ENCODE peak calls at places on chromosomes 4 and X, in four cellular contexts. F, L, I and J are unnamed samples. For H3K4me1, the result is how much of the 10 kb centered on the place peaks cover.

GRCh38 chr4:142614621-142615323 is 231.3 kb downstream of the INPP4B start:
- DNase-seq in F (peak), L (no peak), I (no peak), J (no peak)

GRCh38 chrX:41419082-41419481 is 28.1 kb upstream of the NYX start:
- DNase-seq in F (no peak), L (no peak), I (no peak), J (no peak)

GRCh38 chr4:41339812-41340809 is 83.4 kb downstream of the UCHL1 start:
- DNase-seq in F (peak), L (no peak), I (no peak), J (no peak)

GRCh38 chr4:25925486-25926201 is 11.6 kb downstream of the SMIM20 start:
- DNase-seq in F (peak), L (peak), I (peak), J (peak)

GRCh38 chrX:16213970-16214369 is 46.7 kb downstream of the MAGEB17 start:
- DNase-seq in F (no peak), L (no peak), I (no peak), J (no peak)

GRCh38 chr4:54940996-54941395 is 184.4 kb downstream of the KDR start:
- DNase-seq in F (no peak), L (no peak), I (peak), J (no peak)

GRCh38 chr4:54322817-54323417 is 93.8 kb downstream of the PDGFRA start:
- DNase-seq in F (peak), L (peak), I (peak), J (peak)

GRCh38 chr4:16916719-16917337 is 18.4 kb upstream of the LDB2 start:
- DNase-seq in F (peak), L (peak), I (peak), J (no peak)

GRCh38 chr4:25800253-25800652 is 62.5 kb downstream of the SEL1L3 start:
- DNase-seq in F (no peak), L (no peak), I (no peak), J (no peak)

GRCh38 chr4:114921790-114922581 is 191.4 kb downstream of the NDST4 start:
- DNase-seq in F (no peak), L (peak), I (no peak), J (no peak)

GRCh38 chrX:20270557-20270880 is 3.8 kb upstream of the RPS6KA3 start:
- DNase-seq in F (peak), L (no peak), I (no peak), J (no peak)

GRCh38 chr4:15690020-15690809 is 8.6 kb downstream of the FAM200B start:
- DNase-seq in F (peak), L (no peak), I (no peak), J (no peak)

GRCh38 chrX:87516716-87517115 is 886 bp upstream of the KLHL4 start:
- DNase-seq in F (peak), L (no peak), I (no peak), J (no peak)

GRCh38 chr4:29336851-29337250 is 1383.3 kb upstream of the PCDH7 start:
- DNase-seq in F (no peak), L (no peak), I (no peak), J (no peak)

GRCh38 chr4:63524764-63525163 is 884.5 kb downstream of the TECRL start:
- DNase-seq in F (no peak), L (no peak), I (no peak), J (no peak)

GRCh38 chr4:20137176-20137575 is 114.5 kb upstream of the SLIT2 start:
- DNase-seq in F (no peak), L (no peak), I (no peak), J (no peak)

GRCh38 chr4:153434190-153434589 is 32.0 kb upstream of the TMEM131L start:
- DNase-seq in F (no peak), L (no peak), I (peak), J (no peak)
- H3K4me1 ChIP-seq in F (under half), L (under half), I (half or more), J (under half)

DNA sequence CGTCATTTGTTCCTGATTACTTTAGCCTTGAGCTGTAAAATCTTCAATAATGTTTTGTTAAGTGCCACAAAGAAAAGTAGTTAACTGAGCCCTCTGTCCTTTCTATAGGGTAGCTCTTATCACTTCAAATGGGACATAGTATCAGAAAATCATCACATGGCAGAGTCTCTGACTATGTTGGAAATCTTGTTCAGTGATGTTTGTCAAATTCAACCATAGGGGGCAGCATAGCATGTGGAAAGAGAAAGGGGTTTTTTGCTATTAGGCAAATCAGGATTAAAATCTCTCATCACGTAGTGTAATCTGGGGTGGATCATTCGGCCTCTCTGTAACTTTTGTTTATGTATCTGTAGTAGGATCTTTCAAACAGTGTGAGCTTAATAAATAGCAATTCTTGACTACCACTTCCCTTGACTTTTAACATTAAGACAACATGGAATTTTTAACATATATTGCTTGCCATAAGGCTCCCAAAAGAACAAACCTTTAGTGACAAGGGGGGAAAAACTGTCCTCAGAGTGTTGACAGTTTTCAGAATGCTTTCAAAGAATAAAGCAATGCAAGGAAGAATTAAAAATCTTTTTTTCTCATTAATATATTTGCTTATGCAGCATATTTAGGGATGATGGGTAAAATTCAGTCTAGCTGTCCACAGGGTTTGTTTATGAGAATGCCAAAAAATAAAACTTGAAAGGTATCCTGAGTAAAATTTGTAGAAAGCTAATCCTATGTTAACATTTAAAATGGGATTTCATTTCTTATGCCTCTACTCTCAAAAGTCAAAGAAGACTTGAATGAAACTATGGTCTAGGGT is 127.2 kb downstream of the FBXW7 start:
- DNase-seq in F (peak), L (no peak), I (peak), J (no peak)
- TF ChIP-seq CTCF in F (peak), L (no peak), I (peak), J (peak)

GRCh38 chr4:2413821-2414610 is 4.4 kb downstream of the ZFYVE28 start:
- DNase-seq in F (peak), L (peak), I (no peak), J (no peak)

GRCh38 chr4:2409381-2409783 is 9.1 kb downstream of the ZFYVE28 start:
- DNase-seq in F (no peak), L (no peak), I (no peak), J (no peak)

GRCh38 chr4:2412885-2413716 is 5.3 kb downstream of the ZFYVE28 start:
- DNase-seq in F (peak), L (peak), I (peak), J (peak)

GRCh38 chr4:2412534-2412884 is 5.9 kb downstream of the ZFYVE28 start:
- DNase-seq in F (peak), L (no peak), I (peak), J (no peak)

GRCh38 chr4:2411786-2412510 is 6.5 kb downstream of the ZFYVE28 start:
- DNase-seq in F (no peak), L (no peak), I (no peak), J (no peak)
- H3K4me1 ChIP-seq in F (under half), L (under half), I (under half), J (under half)

GRCh38 chr4:112057479-112057878 is 87.8 kb upstream of the FAM241A start:
- DNase-seq in F (no peak), L (no peak), I (no peak), J (no peak)

GRCh38 chr4:112058433-112058832 is 86.8 kb upstream of the FAM241A start:
- DNase-seq in F (no peak), L (no peak), I (no peak), J (no peak)

GRCh38 chr4:112063260-112063659 is 82.0 kb upstream of the FAM241A start:
- DNase-seq in F (peak), L (no peak), I (no peak), J (no peak)

GRCh38 chr4:112061418-112061817 is 83.8 kb upstream of the FAM241A start:
- DNase-seq in F (no peak), L (no peak), I (no peak), J (no peak)

GRCh38 chr4:112060212-112060611 is 85.0 kb upstream of the FAM241A start:
- DNase-seq in F (peak), L (no peak), I (peak), J (no peak)
- TF ChIP-seq CTCF in F (peak), L (no peak), I (peak), J (no peak)

GRCh38 chr4:38157592-38157991 is 197.4 kb downstream of the PTTG2 start:
- DNase-seq in F (no peak), L (no peak), I (no peak), J (no peak)
- H3K4me1 ChIP-seq in F (under half), L (under half), I (under half), J (under half)

GRCh38 chrX:129823115-129823514 is 20.6 kb downstream of the ZDHHC9 start:
- DNase-seq in F (peak), L (no peak), I (peak), J (peak)
- TF ChIP-seq CTCF in F (peak), L (peak), I (peak), J (peak)

GRCh38 chr4:168845897-168846296 is 164.2 kb downstream of the CBR4 start:
- DNase-seq in F (no peak), L (no peak), I (no peak), J (no peak)

GRCh38 chr4:168848112-168848511 is 161.9 kb downstream of the CBR4 start:
- DNase-seq in F (no peak), L (no peak), I (no peak), J (no peak)

GRCh38 chr4:168846414-168846813 is 163.6 kb downstream of the CBR4 start:
- DNase-seq in F (no peak), L (no peak), I (no peak), J (no peak)

GRCh38 chr4:168850016-168850415 is 160.0 kb downstream of the CBR4 start:
- DNase-seq in F (no peak), L (no peak), I (no peak), J (no peak)

DNA sequence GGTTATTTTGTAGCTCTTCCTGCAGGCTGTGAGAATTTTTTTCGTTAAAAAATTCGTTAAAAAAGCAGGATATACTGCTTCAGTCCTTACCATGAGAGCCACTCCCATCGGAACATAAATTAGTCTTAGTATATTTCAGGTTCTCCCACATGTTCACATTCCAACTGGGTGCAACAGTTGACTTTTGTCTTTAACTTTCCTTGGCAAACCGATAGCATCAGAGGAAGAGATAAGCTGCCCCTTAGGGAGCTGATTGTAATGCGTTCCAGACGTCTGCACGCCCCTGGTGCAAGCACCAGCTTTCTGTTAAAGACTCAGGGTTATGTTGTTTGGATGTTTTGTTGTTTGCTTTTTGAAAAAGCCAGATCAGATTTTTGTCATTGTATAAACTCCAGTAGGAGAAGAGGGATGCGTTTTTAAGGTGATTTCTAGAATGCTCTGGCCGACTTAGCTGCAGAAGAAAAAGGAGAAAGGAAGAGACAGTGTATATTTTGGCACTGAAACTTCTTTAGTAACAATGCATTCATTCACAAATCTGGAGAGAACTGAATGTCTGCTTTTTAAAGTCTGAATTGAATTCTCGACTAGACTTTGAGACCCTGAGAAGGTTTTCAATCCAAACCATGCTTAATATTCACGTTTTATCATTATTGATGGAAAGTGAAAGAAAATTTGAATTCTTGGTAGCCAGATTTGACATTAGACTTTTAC is 160.9 kb downstream of the CBR4 start:
- DNase-seq in F (no peak), L (no peak), I (no peak), J (no peak)
- H3K4me1 ChIP-seq in F (under half), L (under half), I (under half), J (under half)